ENCODE peak calls at places on chromosomes 1 and 21, in five cellular contexts. J is heart left ventricle; A is cardiac muscle cell; Q is CD4-positive, CD25-positive, alpha-beta regulatory T cell; U is LNCaP clone FGC. R is an unnamed sample.

GRCh38 chr1:2582401-2582800 is 4.2 kb upstream of the PRXL2B start:
- DNase-seq in Q (no peak), J (no peak), U (no peak), A (peak; percentile 19), R (no peak)

GRCh38 chr1:31467005-31467674 is 54.1 kb downstream of the SERINC2 start:
- DNase-seq in Q (no peak), A (no peak), U (no peak), J (no peak), R (no peak)

GRCh38 chr1:9852410-9853301 is 28.9 kb upstream of the CLSTN1 start:
- DNase-seq in U (no peak), A (peak; percentile 92), J (no peak), Q (no peak), R (peak; percentile 49)

GRCh38 chr1:36034692-36035091 is 49.2 kb upstream of the TEKT2 start:
- DNase-seq in A (peak; percentile 48), J (no peak), U (no peak), Q (no peak), R (peak; percentile 10)

GRCh38 chr1:188154196-188154595 is 1325.4 kb downstream of the PLA2G4A start:
- DNase-seq in J (peak; percentile 29), U (no peak), A (no peak), Q (no peak), R (no peak)

GRCh38 chr1:197130677-197131304 is 15.7 kb downstream of the ASPM start:
- DNase-seq in J (no peak), A (peak; percentile 54), U (no peak), Q (no peak), R (no peak)

GRCh38 chr21:44684077-44684476 is 2.1 kb upstream of the KRTAP12-1 start:
- DNase-seq in U (no peak), Q (no peak), J (no peak), A (no peak), R (no peak)

GRCh38 chr1:153659656-153660055 is 1.2 kb downstream of the SNAPIN start:
- DNase-seq in J (no peak), U (no peak), A (no peak), Q (no peak), R (no peak)

GRCh38 chr1:198678301-198678836 is 39.5 kb downstream of the PTPRC start:
- DNase-seq in Q (peak; percentile 74), J (no peak), A (no peak), U (no peak), R (no peak)

GRCh38 chr1:110565565-110565964 is 40.6 kb downstream of the KCNA2 start:
- DNase-seq in Q (no peak), A (no peak), J (no peak), U (no peak), R (no peak)

GRCh38 chr1:82220754-82221153 is 420.0 kb downstream of the ADGRL2 start:
- DNase-seq in U (no peak), Q (no peak), J (no peak), A (no peak), R (no peak)

GRCh38 chr1:161071886-161072371 is 2.2 kb upstream of the ARHGAP30 start:
- DNase-seq in Q (peak; percentile 36), U (peak; percentile 34), A (peak; percentile 65), J (peak; percentile 77), R (no peak)

GRCh38 chr1:60696512-60696911 is 385.8 kb upstream of the NFIA start:
- DNase-seq in J (no peak), Q (no peak), A (no peak), U (no peak), R (no peak)

GRCh38 chr1:232968965-232969364 is 18.6 kb downstream of the NTPCR start:
- DNase-seq in J (no peak), Q (no peak), U (peak; percentile 27), A (peak; percentile 75), R (no peak)

GRCh38 chr1:183589836-183590224 is 429 bp downstream of the NCF2 start:
- DNase-seq in J (no peak), Q (no peak), A (no peak), U (no peak), R (no peak)

GRCh38 chr21:23452384-23453083 is 2154.7 kb downstream of the MRPL39 start:
- DNase-seq in A (no peak), Q (no peak), U (no peak), J (no peak), R (no peak)

GRCh38 chr21:42626171-42626570 is 27.2 kb upstream of the PDE9A start:
- DNase-seq in U (no peak), J (no peak), Q (no peak), A (no peak), R (no peak)

GRCh38 chr1:162562452-162562828 is 918 bp downstream of the UAP1 start:
- DNase-seq in Q (no peak), A (peak; percentile 72), U (no peak), J (no peak), R (no peak)

GRCh38 chr1:52288286-52288685 is 77.7 kb downstream of the CC2D1B start:
- DNase-seq in A (peak; percentile 25), U (no peak), J (no peak), Q (no peak), R (peak; percentile 8)

DNA sequence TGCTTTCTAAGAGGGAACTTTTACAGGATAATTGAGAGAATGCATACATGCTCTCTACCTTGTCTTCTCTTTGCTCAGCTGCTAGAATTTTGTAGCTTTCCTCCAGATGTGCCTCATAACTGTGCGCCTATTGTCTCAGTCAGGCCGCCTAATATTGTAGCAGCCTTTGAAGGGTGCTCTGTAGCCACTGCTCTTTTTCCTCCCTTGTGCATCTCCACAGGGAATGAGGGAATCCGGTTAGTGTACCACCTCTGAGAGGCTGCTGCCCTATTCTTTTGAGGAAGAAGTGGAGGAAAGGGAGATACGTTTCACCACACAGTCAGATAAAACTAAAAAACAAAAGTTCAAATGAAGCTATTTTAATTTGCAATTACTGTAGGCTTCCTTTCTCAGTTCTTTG is 22.8 kb downstream of the TTC3 start:
- DNase-seq in Q (no peak), U (no peak), A (no peak), J (no peak), R (no peak)
- H3K4me3 ChIP-seq in Q (no peak overlapping the region), U (no peak overlapping the region), A (no peak overlapping the region), J (no peak overlapping the region), R (no peak overlapping the region)

GRCh38 chr1:205294914-205295310 is 26.6 kb downstream of the NUAK2 start:
- DNase-seq in U (no peak), J (no peak), Q (no peak), A (no peak), R (no peak)
- H3K4me3 ChIP-seq in U (no peak overlapping the region), J (no peak overlapping the region), Q (no peak overlapping the region), A (no peak overlapping the region), R (no peak overlapping the region)

DNA sequence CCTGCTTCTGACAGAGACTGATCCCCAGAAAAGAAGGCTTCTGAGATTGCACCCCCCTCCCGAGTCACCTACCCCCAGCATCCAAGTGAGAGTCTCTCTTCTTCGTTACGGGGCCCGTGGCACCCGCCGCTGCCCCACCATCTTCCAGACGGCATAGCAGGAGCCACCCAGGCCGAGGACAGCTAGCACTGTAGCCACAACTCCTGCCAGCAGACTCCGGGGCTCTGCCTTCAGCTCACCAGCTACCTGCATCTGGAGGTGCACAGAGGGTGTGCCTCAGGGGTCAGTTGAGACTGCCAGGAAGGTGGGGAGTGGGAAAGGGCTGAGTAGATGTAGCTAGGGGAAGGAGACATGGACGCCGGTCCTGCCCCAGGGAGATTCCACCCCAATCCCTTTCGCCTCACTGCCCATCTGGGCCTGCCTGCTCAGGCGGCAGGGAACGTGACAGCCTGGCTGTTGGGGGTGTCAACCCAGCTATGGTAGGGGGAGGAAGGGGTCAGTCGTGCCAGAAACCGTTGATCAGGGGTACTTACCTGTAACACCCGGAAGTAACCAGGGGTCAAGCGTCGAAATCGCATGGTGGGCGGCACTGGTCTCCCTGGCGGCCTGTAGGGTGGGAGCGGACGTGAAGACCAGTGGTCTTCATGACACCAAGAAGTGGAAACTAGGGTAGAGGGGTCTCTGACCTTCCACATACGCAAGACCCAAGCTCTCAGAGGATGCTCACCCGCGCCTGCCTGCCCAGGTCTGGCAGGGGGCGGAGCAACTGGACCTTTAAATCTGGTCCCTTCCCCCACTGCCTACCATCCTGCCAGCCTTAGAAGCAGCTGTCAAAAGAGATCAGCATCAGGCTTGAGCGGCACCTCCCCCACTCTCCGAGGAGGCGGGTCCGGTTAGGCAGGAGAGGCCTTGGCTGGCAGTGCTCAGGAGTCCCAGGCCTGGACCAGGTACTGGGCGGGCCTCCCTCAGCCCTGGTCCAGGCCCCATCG is at the start of gene ZNF593OS:
- DNase-seq in U (no peak), Q (no peak), J (no peak), A (no peak), R (no peak)
- H3K4me3 ChIP-seq in U (peak within 1 kb of the TSS; percentile 78), Q (no peak within 1 kb of the TSS), J (peak within 1 kb of the TSS; percentile 92), A (no peak within 1 kb of the TSS), R (peak within 1 kb of the TSS; percentile 88)

DNA sequence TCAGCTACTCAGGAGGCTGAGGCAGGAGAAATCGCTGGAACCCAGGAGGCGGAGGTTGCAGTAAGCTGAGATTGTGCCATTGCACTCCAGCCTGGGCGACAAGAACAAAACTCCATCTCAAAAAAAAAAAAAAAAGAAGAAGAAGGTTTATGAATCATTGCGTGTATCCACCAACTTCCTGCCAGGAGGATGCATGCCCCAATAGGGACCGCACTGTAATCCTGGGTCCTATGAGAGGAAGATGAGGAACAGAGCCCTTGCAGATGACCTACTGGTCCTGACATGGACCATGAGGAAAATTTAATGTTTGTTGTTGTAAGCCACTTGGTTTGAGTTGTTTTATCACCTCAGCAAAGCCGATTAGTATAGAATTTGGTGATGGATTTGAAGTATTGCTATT is 56.7 kb downstream of the PTGS2 start:
- DNase-seq in Q (no peak), U (no peak), A (no peak), J (no peak), R (no peak)
- H3K4me3 ChIP-seq in Q (no peak overlapping the region), U (no peak overlapping the region), A (no peak overlapping the region), J (no peak overlapping the region), R (no peak overlapping the region)

GRCh38 chr21:16426936-16427335 is 697.2 kb downstream of the USP25 start:
- DNase-seq in Q (no peak), A (no peak), U (no peak), J (no peak), R (no peak)

GRCh38 chr21:16422702-16423101 is 692.9 kb downstream of the USP25 start:
- DNase-seq in J (no peak), Q (no peak), A (peak; percentile 56), U (no peak), R (no peak)

GRCh38 chr21:16424331-16424749 is 694.6 kb downstream of the USP25 start:
- DNase-seq in Q (no peak), U (no peak), A (peak; percentile 75), J (no peak), R (no peak)

GRCh38 chr21:16425297-16425696 is 695.5 kb downstream of the USP25 start:
- DNase-seq in A (no peak), J (no peak), U (no peak), Q (no peak), R (no peak)

GRCh38 chr21:16423921-16424320 is 694.1 kb downstream of the USP25 start:
- DNase-seq in Q (no peak), A (no peak), U (no peak), J (no peak), R (no peak)
- H3K4me3 ChIP-seq in Q (no peak overlapping the region), A (no peak overlapping the region), U (peak overlapping the region; percentile 40), J (peak overlapping the region; percentile 66), R (no peak overlapping the region)

DNA sequence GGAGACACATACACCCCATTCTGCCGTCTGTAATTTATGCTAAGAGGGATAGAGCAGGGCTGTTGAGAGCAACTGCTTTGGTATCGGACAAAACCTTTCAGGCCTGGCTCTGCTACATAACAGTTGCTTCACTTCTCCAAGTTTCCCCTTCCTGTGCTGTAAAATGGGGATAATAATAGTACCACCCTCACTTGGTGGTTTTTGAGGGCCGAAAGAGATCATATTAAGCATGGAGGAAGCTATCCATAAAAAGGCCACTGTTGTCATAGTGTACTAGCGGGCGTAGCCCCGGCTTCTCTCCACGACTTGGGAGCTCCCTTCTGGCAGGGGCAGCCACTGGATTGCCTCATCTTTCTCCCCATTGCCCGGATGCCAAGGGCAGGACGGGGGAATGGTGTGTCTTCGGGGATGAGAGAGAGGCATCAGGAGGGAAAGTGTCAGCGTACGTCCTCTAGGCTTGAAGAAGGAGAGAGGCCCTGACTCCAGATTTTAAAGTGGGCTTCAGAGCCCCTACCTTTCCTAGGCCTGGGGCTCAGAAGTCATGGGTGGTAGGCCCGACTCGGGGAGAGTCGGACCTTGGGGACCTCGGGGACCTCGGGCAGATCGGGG is 580 bp upstream of the MFSD2A start:
- DNase-seq in A (no peak), U (no peak), Q (no peak), J (no peak), R (no peak)
- H3K4me3 ChIP-seq in A (peak overlapping the region; percentile 24), U (peak overlapping the region; percentile 60), Q (no peak overlapping the region), J (peak overlapping the region; percentile 63), R (peak overlapping the region; percentile 31)

R was measured in skeletal muscle cell.